ENCODE peak calls at places on chromosomes 7 and 10, in seven cellular contexts. F is ovary, G is midbrain, Z is C1 segment of cervical spinal cord, E is SHP77, D is NCI-H1694 treated with DMSO at 0.1 percent for 48 hours, W is HepG2. K is an unnamed sample.

GRCh38 chr7:87506243-87507180 is 31.0 kb upstream of the ABCB4 start:
- DNase-seq in D (no peak), F (no peak), G (peak), W (peak), E (no peak), Z (no peak), K (no peak)

GRCh38 chr7:136938476-136938875 is 70.0 kb downstream of the CHRM2 start:
- DNase-seq in G (no peak), E (no peak), W (no peak), F (no peak), D (no peak), Z (no peak), K (no peak)

GRCh38 chr10:50988792-50989191 is 85.5 kb upstream of the PRKG1 start:
- DNase-seq in D (no peak), W (no peak), E (no peak), G (peak), Z (no peak), F (no peak), K (no peak)

GRCh38 chr7:2046581-2047271 is 186.0 kb downstream of the MAD1L1 start:
- DNase-seq in D (no peak), Z (no peak), G (no peak), W (no peak), F (no peak), E (no peak), K (no peak)

GRCh38 chr10:43970747-43971146 is 322.1 kb upstream of the ZNF32 start:
- DNase-seq in G (no peak), W (no peak), E (no peak), D (no peak), F (no peak), Z (no peak), K (no peak)

GRCh38 chr10:100345570-100346330 is 1.3 kb upstream of the SCD start:
- DNase-seq in F (peak), Z (no peak), W (peak), E (no peak), G (peak), D (peak), K (no peak)

GRCh38 chr7:131600578-131600977 is 44.1 kb upstream of the PODXL start:
- DNase-seq in Z (no peak), G (no peak), D (no peak), F (no peak), E (no peak), W (peak), K (no peak)

GRCh38 chr10:670990-671389 is 18.5 kb downstream of the DIP2C start:
- DNase-seq in W (no peak), D (no peak), E (no peak), F (no peak), G (no peak), Z (no peak), K (no peak)

GRCh38 chr10:11547111-11547625 is 64.3 kb downstream of the USP6NL start:
- DNase-seq in E (no peak), W (peak), Z (no peak), D (no peak), G (no peak), F (no peak), K (no peak)

GRCh38 chr10:131195116-131195515 is 116.4 kb downstream of the TCERG1L start:
- DNase-seq in F (no peak), G (no peak), W (no peak), E (no peak), Z (no peak), D (no peak), K (no peak)

GRCh38 chr7:129163875-129164544 is 19.5 kb downstream of the TSPAN33 start:
- DNase-seq in G (peak), D (peak), F (no peak), E (no peak), Z (no peak), W (peak), K (no peak)

GRCh38 chr7:102280521-102280920 is 6.1 kb upstream of the SH2B2 start:
- DNase-seq in W (no peak), D (no peak), E (no peak), G (no peak), Z (no peak), F (no peak), K (no peak)

GRCh38 chr7:158953912-158954311 is 97.6 kb downstream of the DYNC2I1 start:
- DNase-seq in F (no peak), D (no peak), E (no peak), Z (no peak), W (no peak), G (no peak), K (no peak)

GRCh38 chr7:26440993-26441636 is 149.5 kb downstream of the SNX10 start:
- DNase-seq in Z (peak), G (peak), D (no peak), F (no peak), W (peak), E (no peak), K (no peak)

GRCh38 chr10:93039721-93040120 is 20.9 kb upstream of the CYP26C1 start:
- DNase-seq in Z (no peak), D (peak), G (peak), F (no peak), W (peak), E (no peak), K (no peak)

GRCh38 chr7:137681657-137682562 is 164.9 kb downstream of the DGKI start:
- DNase-seq in D (no peak), W (no peak), E (no peak), F (no peak), Z (no peak), G (no peak), K (no peak)

GRCh38 chr7:35261476-35262285 is 7.8 kb upstream of the TBX20 start:
- DNase-seq in G (no peak), W (no peak), F (no peak), D (no peak), E (no peak), Z (no peak), K (no peak)

GRCh38 chr7:95096123-95096395 is 188.7 kb downstream of the PPP1R9A start:
- DNase-seq in W (no peak), G (peak), D (no peak), Z (no peak), E (no peak), F (no peak), K (no peak)

GRCh38 chr10:33306126-33306525 is 28.3 kb downstream of the NRP1 start:
- DNase-seq in G (no peak), Z (no peak), W (no peak), E (no peak), F (no peak), D (no peak), K (no peak)

GRCh38 chr7:141544831-141545230 is 6.4 kb upstream of the AGK start:
- DNase-seq in F (no peak), G (no peak), W (no peak), Z (no peak), E (no peak), D (no peak), K (no peak)

GRCh38 chr10:4008676-4009382 is 223.8 kb upstream of the KLF6 start:
- DNase-seq in D (no peak), W (no peak), Z (no peak), G (no peak), F (no peak), E (no peak), K (no peak)

GRCh38 chr10:95550073-95550672 is 11.0 kb downstream of the SORBS1 start:
- DNase-seq in G (no peak), W (no peak), F (no peak), Z (no peak), D (no peak), E (peak), K (no peak)